ENCODE peak calls at places on chromosomes 12 and 14, in five cellular contexts. One of them, this sample, is unnamed.

GRCh38 chr12:64147011-64147671 is 75.0 kb downstream of the KICS2 start:
- DNase-seq in effector memory CD4-positive, alpha-beta T cell: no peak
- DNase-seq in T follicular helper cell: no peak
- DNase-seq in WTC11: no peak
- DNase-seq in H7: no peak
- DNase-seq in this sample: no peak

GRCh38 chr14:90739318-90740077 is 76.7 kb downstream of the TTC7B start:
- DNase-seq in T follicular helper cell: no peak
- DNase-seq in effector memory CD4-positive, alpha-beta T cell: no peak
- DNase-seq in H7: no peak
- DNase-seq in WTC11: no peak
- DNase-seq in this sample: no peak

GRCh38 chr12:52147367-52147972 is 44.3 kb downstream of the KRT80 start:
- DNase-seq in effector memory CD4-positive, alpha-beta T cell: no peak
- DNase-seq in H7: no peak
- DNase-seq in T follicular helper cell: no peak
- DNase-seq in WTC11: no peak
- DNase-seq in this sample: peak

GRCh38 chr14:93793555-93793954 is 5.3 kb upstream of the PRIMA1 start:
- DNase-seq in effector memory CD4-positive, alpha-beta T cell: no peak
- DNase-seq in WTC11: no peak
- DNase-seq in T follicular helper cell: no peak
- DNase-seq in H7: no peak
- DNase-seq in this sample: no peak

GRCh38 chr14:39472078-39472477 is 39.8 kb upstream of the FBXO33 start:
- DNase-seq in H7: no peak
- DNase-seq in T follicular helper cell: no peak
- DNase-seq in effector memory CD4-positive, alpha-beta T cell: no peak
- DNase-seq in WTC11: no peak
- DNase-seq in this sample: no peak

GRCh38 chr14:96205059-96205993 is 687 bp downstream of the BDKRB2 start:
- DNase-seq in H7: peak
- DNase-seq in WTC11: no peak
- DNase-seq in T follicular helper cell: no peak
- DNase-seq in effector memory CD4-positive, alpha-beta T cell: no peak
- DNase-seq in this sample: no peak

GRCh38 chr12:58413794-58414193 is 472.4 kb downstream of the ATP23 start:
- DNase-seq in WTC11: no peak
- DNase-seq in H7: no peak
- DNase-seq in T follicular helper cell: no peak
- DNase-seq in effector memory CD4-positive, alpha-beta T cell: no peak
- DNase-seq in this sample: no peak

GRCh38 chr12:8658361-8658760 is 4.3 kb downstream of the MFAP5 start:
- DNase-seq in effector memory CD4-positive, alpha-beta T cell: no peak
- DNase-seq in T follicular helper cell: no peak
- DNase-seq in WTC11: no peak
- DNase-seq in H7: no peak
- DNase-seq in this sample: peak

GRCh38 chr14:99946652-99947489 is 118.4 kb upstream of the EVL start:
- DNase-seq in WTC11: peak
- DNase-seq in T follicular helper cell: peak
- DNase-seq in effector memory CD4-positive, alpha-beta T cell: no peak
- DNase-seq in H7: peak
- DNase-seq in this sample: no peak

GRCh38 chr14:100674428-100674827 is 52.3 kb upstream of the DLK1 start:
- DNase-seq in T follicular helper cell: no peak
- DNase-seq in WTC11: no peak
- DNase-seq in H7: peak
- DNase-seq in effector memory CD4-positive, alpha-beta T cell: no peak
- DNase-seq in this sample: no peak

GRCh38 chr14:106737025-106737424 is 1210.6 kb downstream of the TMEM121 start:
- DNase-seq in H7: no peak
- DNase-seq in effector memory CD4-positive, alpha-beta T cell: no peak
- DNase-seq in WTC11: no peak
- DNase-seq in T follicular helper cell: no peak
- DNase-seq in this sample: no peak

GRCh38 chr12:130708648-130709047 is 7.5 kb downstream of the RIMBP2 start:
- DNase-seq in WTC11: no peak
- DNase-seq in H7: no peak
- DNase-seq in T follicular helper cell: no peak
- DNase-seq in effector memory CD4-positive, alpha-beta T cell: no peak
- DNase-seq in this sample: no peak

GRCh38 chr12:107461222-107461980 is 224.2 kb upstream of the PWP1 start:
- DNase-seq in T follicular helper cell: no peak
- DNase-seq in WTC11: no peak
- DNase-seq in H7: no peak
- DNase-seq in effector memory CD4-positive, alpha-beta T cell: no peak
- DNase-seq in this sample: peak

GRCh38 chr12:120225200-120225558 is 24.3 kb upstream of the RPLP0 start:
- DNase-seq in H7: peak
- DNase-seq in effector memory CD4-positive, alpha-beta T cell: no peak
- DNase-seq in WTC11: no peak
- DNase-seq in T follicular helper cell: no peak
- DNase-seq in this sample: no peak

GRCh38 chr14:100906420-100906819 is 2.9 kb upstream of the RTL1 start:
- DNase-seq in WTC11: peak
- DNase-seq in H7: peak
- DNase-seq in T follicular helper cell: no peak
- DNase-seq in effector memory CD4-positive, alpha-beta T cell: no peak
- DNase-seq in this sample: no peak

GRCh38 chr12:74689071-74689655 is 151.5 kb downstream of the ATXN7L3B start:
- DNase-seq in H7: peak
- DNase-seq in effector memory CD4-positive, alpha-beta T cell: no peak
- DNase-seq in T follicular helper cell: no peak
- DNase-seq in WTC11: no peak
- DNase-seq in this sample: peak

GRCh38 chr12:21764950-21765349 is 9.6 kb downstream of the KCNJ8 start:
- DNase-seq in WTC11: no peak
- DNase-seq in H7: no peak
- DNase-seq in effector memory CD4-positive, alpha-beta T cell: no peak
- DNase-seq in T follicular helper cell: no peak
- DNase-seq in this sample: no peak

GRCh38 chr12:11600199-11600598 is 49.3 kb upstream of the ETV6 start:
- DNase-seq in effector memory CD4-positive, alpha-beta T cell: no peak
- DNase-seq in WTC11: no peak
- DNase-seq in T follicular helper cell: no peak
- DNase-seq in H7: no peak
- DNase-seq in this sample: no peak

GRCh38 chr12:93323625-93324165 is 54.0 kb upstream of the NUDT4 start:
- DNase-seq in H7: no peak
- DNase-seq in T follicular helper cell: no peak
- DNase-seq in effector memory CD4-positive, alpha-beta T cell: no peak
- DNase-seq in WTC11: no peak
- DNase-seq in this sample: no peak

GRCh38 chr12:49872781-49873181 is 29.9 kb upstream of the BCDIN3D start:
- DNase-seq in effector memory CD4-positive, alpha-beta T cell: no peak
- DNase-seq in T follicular helper cell: no peak
- DNase-seq in H7: no peak
- DNase-seq in WTC11: no peak
- DNase-seq in this sample: no peak

GRCh38 chr12:54032627-54033100 is at the start of gene HOXC5:
- DNase-seq in H7: peak
- DNase-seq in T follicular helper cell: peak
- DNase-seq in WTC11: peak
- DNase-seq in effector memory CD4-positive, alpha-beta T cell: peak
- DNase-seq in this sample: no peak

GRCh38 chr12:2052861-2053674 is at the start of gene CACNA1C:
- DNase-seq in H7: peak
- DNase-seq in WTC11: peak
- DNase-seq in effector memory CD4-positive, alpha-beta T cell: no peak
- DNase-seq in T follicular helper cell: peak
- DNase-seq in this sample: no peak

GRCh38 chr14:50501642-50502041 is 30.7 kb downstream of the MAP4K5 start:
- DNase-seq in T follicular helper cell: no peak
- DNase-seq in H7: no peak
- DNase-seq in effector memory CD4-positive, alpha-beta T cell: no peak
- DNase-seq in WTC11: no peak
- DNase-seq in this sample: no peak

GRCh38 chr12:107335802-107336570 is 242.6 kb upstream of the CRY1 start:
- DNase-seq in effector memory CD4-positive, alpha-beta T cell: no peak
- DNase-seq in T follicular helper cell: no peak
- DNase-seq in H7: no peak
- DNase-seq in WTC11: no peak
- DNase-seq in this sample: no peak

GRCh38 chr14:100806386-100806785 is 19.5 kb upstream of the MEG3 start:
- DNase-seq in WTC11: no peak
- DNase-seq in H7: no peak
- DNase-seq in T follicular helper cell: no peak
- DNase-seq in effector memory CD4-positive, alpha-beta T cell: no peak
- DNase-seq in this sample: no peak

GRCh38 chr14:52802597-52802996 is 11.2 kb upstream of the GNPNAT1 start:
- DNase-seq in WTC11: no peak
- DNase-seq in H7: no peak
- DNase-seq in effector memory CD4-positive, alpha-beta T cell: no peak
- DNase-seq in T follicular helper cell: no peak
- DNase-seq in this sample: peak

This sample was measured in BJ.